ENCODE peak calls at places on chromosome 17, in five cellular contexts. S, V, X, L and M are unnamed samples.

GRCh38 chr17:17344507-17345293 is 41.5 kb downstream of the NT5M start:
- DNase-seq in V (peak; percentile 54), L (no peak), S (no peak), X (no peak), M (no peak)

GRCh38 chr17:73820686-73821448 is 176.6 kb upstream of the SDK2 start:
- DNase-seq in S (no peak), V (no peak), X (peak; percentile 22), L (peak; percentile 88), M (no peak)

GRCh38 chr17:74919440-74920305 is 3.4 kb downstream of the USH1G start:
- DNase-seq in V (no peak), S (no peak), L (peak; percentile 82), X (peak; percentile 30), M (no peak)

GRCh38 chr17:11899494-11899893 is 97.8 kb downstream of the ZNF18 start:
- DNase-seq in X (peak; percentile 2), V (no peak), L (peak; percentile 5), S (no peak), M (no peak)

GRCh38 chr17:57803026-57803425 is 46.8 kb downstream of the MRPS23 start:
- DNase-seq in S (no peak), X (no peak), V (no peak), L (peak; percentile 37), M (no peak)

GRCh38 chr17:73594025-73594424 is 50.2 kb downstream of the SDK2 start:
- DNase-seq in S (no peak), L (no peak), V (no peak), X (no peak), M (no peak)

GRCh38 chr17:59779521-59779920 is 72.1 kb downstream of the VMP1 start:
- DNase-seq in X (no peak), V (no peak), S (no peak), L (no peak), M (no peak)

GRCh38 chr17:32824334-32824733 is 52.6 kb downstream of the MYO1D start:
- DNase-seq in X (no peak), S (no peak), L (no peak), V (no peak), M (no peak)

GRCh38 chr17:1529863-1530262 is 13.5 kb upstream of the INPP5K start:
- DNase-seq in S (no peak), V (no peak), X (no peak), L (no peak), M (no peak)

GRCh38 chr17:72710834-72711233 is 381.7 kb downstream of the SLC39A11 start:
- DNase-seq in X (no peak), S (no peak), V (no peak), L (no peak), M (no peak)

GRCh38 chr17:68435876-68436842 is 21.1 kb downstream of the WIPI1 start:
- DNase-seq in V (peak; percentile 79), X (peak; percentile 85), L (peak; percentile 89), S (peak; percentile 66), M (peak; percentile 88)

GRCh38 chr17:32283745-32284207 is 18.1 kb downstream of the RHBDL3 start:
- DNase-seq in V (no peak), L (no peak), S (no peak), X (peak; percentile 38), M (no peak)

GRCh38 chr17:21043296-21044232 is 753 bp upstream of the USP22 start:
- DNase-seq in X (peak; percentile 100), L (peak; percentile 98), S (peak; percentile 99), V (peak; percentile 99), M (peak; percentile 98)

GRCh38 chr17:73388578-73388905 is 76.7 kb upstream of the CDC42EP4 start:
- DNase-seq in V (no peak), L (no peak), S (no peak), X (no peak), M (no peak)

GRCh38 chr17:80997471-80998387 is 6.1 kb downstream of the CHMP6 start:
- DNase-seq in V (no peak), X (no peak), S (no peak), L (no peak), M (no peak)

GRCh38 chr17:64777413-64778101 is 115.5 kb upstream of the SMURF2 start:
- DNase-seq in L (peak; percentile 29), X (no peak), S (peak; percentile 54), V (peak; percentile 69), M (no peak)

GRCh38 chr17:57995076-57995956 is 7.3 kb upstream of the VEZF1 start:
- DNase-seq in X (peak; percentile 83), L (peak; percentile 90), S (peak; percentile 37), V (peak; percentile 87), M (peak; percentile 79)

GRCh38 chr17:44928136-44928535 is 12.8 kb upstream of the GFAP start:
- DNase-seq in X (no peak), V (peak; percentile 58), S (peak; percentile 9), L (no peak), M (no peak)

GRCh38 chr17:17493249-17493985 is 2.8 kb downstream of the RASD1 start:
- DNase-seq in L (peak; percentile 45), S (peak; percentile 45), V (peak; percentile 55), X (no peak), M (no peak)

GRCh38 chr17:20703781-20704180 is 124.3 kb downstream of the CDRT15L2 start:
- DNase-seq in X (no peak), V (no peak), L (no peak), S (no peak), M (no peak)

GRCh38 chr17:1908699-1909309 is 79.0 kb downstream of the RPA1 start:
- DNase-seq in S (peak; percentile 27), L (peak; percentile 87), X (peak; percentile 83), V (peak; percentile 76), M (peak; percentile 68)

GRCh38 chr17:50559674-50560184 is 786 bp upstream of the CACNA1G start:
- DNase-seq in X (peak; percentile 69), V (peak; percentile 83), L (peak; percentile 98), S (peak; percentile 42), M (peak; percentile 71)

GRCh38 chr17:21019976-21020575 is 22.7 kb downstream of the USP22 start:
- DNase-seq in V (peak; percentile 79), X (peak; percentile 54), L (peak; percentile 44), S (peak; percentile 44), M (no peak)

GRCh38 chr17:49021095-49021767 is 24.0 kb downstream of the IGF2BP1 start:
- DNase-seq in L (peak; percentile 49), V (peak; percentile 29), X (peak; percentile 36), S (no peak), M (no peak)

GRCh38 chr17:80453980-80454556 is 22.3 kb downstream of the NPTX1 start:
- DNase-seq in V (no peak), S (no peak), X (no peak), L (no peak), M (no peak)

GRCh38 chr17:52276609-52277008 is 118.1 kb upstream of the CA10 start:
- DNase-seq in S (no peak), X (no peak), V (no peak), L (peak; percentile 23), M (no peak)

GRCh38 chr17:76541739-76542450 is 2.1 kb downstream of the PRCD start:
- DNase-seq in V (no peak), X (no peak), S (peak; percentile 5), L (no peak), M (no peak)

DNA sequence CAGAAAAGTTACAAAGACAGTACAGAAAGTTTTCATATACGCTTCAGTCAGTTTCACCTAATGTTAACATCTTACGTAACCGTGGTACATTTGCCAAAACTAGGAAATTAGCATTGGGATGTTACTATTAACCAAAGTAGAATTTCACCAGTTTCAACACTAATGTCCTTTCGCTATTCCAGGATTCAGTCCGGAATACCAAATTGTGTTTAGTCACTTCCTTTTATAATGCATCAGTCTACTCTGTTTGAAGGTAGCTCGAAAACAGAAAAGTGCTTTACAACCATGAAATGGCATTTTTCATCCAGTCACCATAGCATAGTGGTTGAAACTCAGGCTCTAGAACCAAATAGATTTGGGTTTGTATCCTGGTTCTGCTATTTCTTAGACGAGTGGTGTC is 29.4 kb downstream of the AP2B1 start:
- DNase-seq in X (no peak), V (no peak), S (no peak), L (no peak), M (no peak)
- TF ChIP-seq CTCF in X (no peak), V (no peak), S (no peak), L (no peak), M (no peak)

GRCh38 chr17:40588557-40588956 is 23.3 kb upstream of the CCR7 start:
- DNase-seq in V (no peak), X (no peak), S (no peak), L (no peak), M (no peak)
- H3K36me3 ChIP-seq in V (no peaks in the 10 kb centered on the region), X (no peaks in the 10 kb centered on the region), S (no peaks in the 10 kb centered on the region), L (no peaks in the 10 kb centered on the region), M (no peaks in the 10 kb centered on the region)

GRCh38 chr17:67272312-67273050 is 27.5 kb upstream of the HELZ start:
- DNase-seq in L (peak; percentile 85), S (no peak), V (no peak), X (peak; percentile 25), M (no peak)
- TF ChIP-seq CTCF in L (peak; percentile 76), S (no peak), V (no peak), X (peak; percentile 45), M (no peak)

GRCh38 chr17:62681061-62681938 is 53.8 kb downstream of the MRC2 start:
- DNase-seq in S (no peak), L (no peak), V (no peak), X (no peak), M (no peak)
- H3K36me3 ChIP-seq in S (no peaks in the 10 kb centered on the region), L (peaks cover 4% of the 10 kb centered on the region), V (no peaks in the 10 kb centered on the region), X (peaks cover 16% of the 10 kb centered on the region), M (peaks cover 6% of the 10 kb centered on the region)